ENCODE peak calls at places on chromosome 12, in five cellular contexts. Q, Y, S, T and M are unnamed samples.

GRCh38 chr12:1481919-1482318 is 112.5 kb downstream of the FBXL14 start:
- DNase-seq in S (no peak), Q (no peak), Y (no peak), T (no peak), M (no peak)

GRCh38 chr12:12008232-12008850 is 62.4 kb upstream of the BCL2L14 start:
- DNase-seq in T (no peak), Y (no peak), Q (no peak), S (no peak), M (no peak)

GRCh38 chr12:111409403-111410228 is 3.9 kb downstream of the SH2B3 start:
- DNase-seq in Y (no peak), Q (no peak), S (no peak), T (no peak), M (peak)

GRCh38 chr12:15731940-15732339 is 57.2 kb downstream of the EPS8 start:
- DNase-seq in Y (no peak), S (no peak), Q (peak), T (no peak), M (no peak)

GRCh38 chr12:95574030-95574429 is 22.8 kb upstream of the USP44 start:
- DNase-seq in T (no peak), Y (no peak), S (no peak), Q (no peak), M (no peak)

GRCh38 chr12:106285993-106286392 is 16.5 kb upstream of the TCP11L2 start:
- DNase-seq in T (no peak), Y (no peak), S (no peak), Q (no peak), M (no peak)

GRCh38 chr12:68240079-68240478 is 13.3 kb downstream of the IL22 start:
- DNase-seq in Y (no peak), S (no peak), T (no peak), Q (no peak), M (no peak)

GRCh38 chr12:115174928-115175327 is 491.0 kb upstream of the TBX3 start:
- DNase-seq in Y (no peak), T (no peak), S (no peak), Q (no peak), M (no peak)

GRCh38 chr12:48686037-48686595 is 4.1 kb upstream of the KANSL2 start:
- DNase-seq in Q (no peak), T (no peak), Y (no peak), S (no peak), M (no peak)

GRCh38 chr12:52423035-52423434 is 11.1 kb downstream of the KRT75 start:
- DNase-seq in Y (no peak), S (no peak), Q (no peak), T (no peak), M (no peak)

GRCh38 chr12:62434504-62435336 is 31.9 kb upstream of the MON2 start:
- DNase-seq in Q (no peak), Y (peak), T (no peak), S (no peak), M (no peak)

GRCh38 chr12:124720687-124721500 is 142.8 kb downstream of the SCARB1 start:
- DNase-seq in Q (no peak), S (no peak), Y (peak), T (no peak), M (peak)

GRCh38 chr12:4781212-4781611 is 61.0 kb downstream of the GALNT8 start:
- DNase-seq in Y (no peak), T (no peak), Q (no peak), S (no peak), M (no peak)

GRCh38 chr12:104747956-104748355 is 210.1 kb downstream of the SLC41A2 start:
- DNase-seq in S (no peak), Y (no peak), Q (no peak), T (no peak), M (no peak)

GRCh38 chr12:128823216-128823915 is 392 bp downstream of the SLC15A4 start:
- DNase-seq in S (peak), Q (no peak), T (no peak), Y (no peak), M (no peak)

GRCh38 chr12:114434341-114434740 is 28.4 kb upstream of the TBX5 start:
- DNase-seq in Y (no peak), Q (no peak), T (no peak), S (no peak), M (no peak)

GRCh38 chr12:2295941-2296461 is 243.2 kb downstream of the CACNA1C start:
- DNase-seq in T (no peak), Y (no peak), S (no peak), Q (no peak), M (peak)

GRCh38 chr12:99618657-99619056 is 28.9 kb upstream of the GARIN6 start:
- DNase-seq in Q (no peak), S (no peak), Y (no peak), T (no peak), M (no peak)

GRCh38 chr12:75747572-75747995 is 236.2 kb upstream of the KRR1 start:
- DNase-seq in Y (no peak), S (no peak), T (no peak), Q (no peak), M (no peak)

GRCh38 chr12:3046441-3047200 is 30.6 kb upstream of the TSPAN9 start:
- DNase-seq in S (no peak), Y (no peak), T (no peak), Q (no peak), M (no peak)

GRCh38 chr12:110936367-110937103 is 16.2 kb upstream of the MYL2 start:
- DNase-seq in Y (no peak), T (no peak), S (no peak), Q (no peak), M (no peak)

GRCh38 chr12:53004178-53004577 is 2.1 kb upstream of the EIF4B start:
- DNase-seq in T (no peak), Y (no peak), Q (no peak), S (no peak), M (no peak)

GRCh38 chr12:4939418-4940023 is 29.8 kb downstream of the KCNA1 start:
- DNase-seq in Q (no peak), S (no peak), T (no peak), Y (no peak), M (no peak)

GRCh38 chr12:118064608-118065007 is 3.6 kb upstream of the WSB2 start:
- DNase-seq in S (no peak), T (no peak), Y (no peak), Q (no peak), M (no peak)

GRCh38 chr12:122403115-122403770 is 19.2 kb downstream of the CLIP1 start:
- DNase-seq in S (no peak), Q (no peak), Y (no peak), T (no peak), M (no peak)

GRCh38 chr12:69008510-69008909 is 75.5 kb upstream of the CPM start:
- DNase-seq in Q (no peak), T (no peak), S (no peak), Y (no peak), M (no peak)

GRCh38 chr12:111754671-111755070 is 12.1 kb upstream of the ALDH2 start:
- DNase-seq in T (no peak), Y (no peak), S (no peak), Q (no peak), M (no peak)

GRCh38 chr12:116458492-116458891 is 100.7 kb upstream of the MAP1LC3B2 start:
- DNase-seq in Y (no peak), S (no peak), T (no peak), Q (no peak), M (no peak)

GRCh38 chr12:117027251-117028086 is 71.7 kb downstream of the TESC start:
- DNase-seq in Q (no peak), S (no peak), T (no peak), Y (peak), M (peak)

GRCh38 chr12:46105735-46106134 is 115.4 kb upstream of the SCAF11 start:
- DNase-seq in Q (no peak), T (no peak), Y (no peak), S (no peak), M (no peak)

GRCh38 chr12:31106101-31106803 is 32.6 kb downstream of the DDX11 start:
- DNase-seq in S (no peak), T (no peak), Y (no peak), Q (no peak), M (no peak)

GRCh38 chr12:80230068-80230467 is 130.7 kb downstream of the OTOGL start:
- DNase-seq in Q (no peak), Y (no peak), S (no peak), T (no peak), M (no peak)

GRCh38 chr12:14716848-14717444 is 20.5 kb upstream of the GUCY2C start:
- DNase-seq in Y (peak), Q (no peak), S (peak), T (no peak), M (no peak)
- TF ChIP-seq POLR2AphosphoS5 in Y (no peak), Q (no peak), S (no peak), T (no peak), M (no peak)

GRCh38 chr12:7935464-7935772 is 569 bp downstream of the SLC2A3 start:
- DNase-seq in Y (no peak), Q (no peak), T (no peak), S (no peak), M (no peak)

GRCh38 chr12:7934560-7935463 is 1.2 kb downstream of the SLC2A3 start:
- DNase-seq in T (no peak), Y (no peak), S (no peak), Q (no peak), M (no peak)

GRCh38 chr12:7935773-7936581 is at the start of gene SLC2A3:
- DNase-seq in Y (peak), T (no peak), S (peak), Q (peak), M (peak)

GRCh38 chr12:7934153-7934552 is 1.8 kb downstream of the SLC2A3 start:
- DNase-seq in Q (no peak), Y (no peak), S (no peak), T (no peak), M (no peak)

GRCh38 chr12:7933255-7933726 is 2.7 kb downstream of the SLC2A3 start:
- DNase-seq in Q (peak), S (peak), T (peak), Y (peak), M (peak)
- TF ChIP-seq POLR2A in Q (no peak), S (no peak), T (no peak), Y (no peak), M (peak)

GRCh38 chr12:82758743-82759142 is 72.0 kb downstream of the TMTC2 start:
- DNase-seq in Y (no peak), S (no peak), T (no peak), Q (no peak), M (no peak)
- TF ChIP-seq EP300 in Y (no peak), S (no peak), T (no peak), Q (no peak), M (no peak)

DNA sequence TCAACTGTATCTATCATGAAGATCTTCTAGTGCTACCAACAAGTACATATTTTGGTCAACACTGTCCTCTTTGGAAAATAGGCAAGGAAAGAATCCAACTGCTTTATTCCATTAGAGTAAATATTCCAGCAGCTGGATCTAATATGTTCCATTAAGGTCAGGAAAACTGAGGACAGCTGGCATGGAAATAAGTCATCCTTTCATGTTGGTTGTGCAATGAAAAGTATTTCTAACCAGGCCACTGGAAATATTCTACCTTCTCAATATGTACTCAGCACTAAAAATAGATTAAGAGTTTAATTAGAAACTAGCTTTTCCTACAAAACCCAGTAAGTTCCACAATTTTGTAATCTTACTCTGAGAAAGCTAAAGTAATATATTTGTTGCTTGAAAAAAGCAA is 19.6 kb downstream of the HIGD1C start:
- DNase-seq in Y (no peak), Q (no peak), S (no peak), T (no peak), M (no peak)
- TF ChIP-seq POLR2AphosphoS5 in Y (no peak), Q (no peak), S (no peak), T (no peak), M (no peak)

DNA sequence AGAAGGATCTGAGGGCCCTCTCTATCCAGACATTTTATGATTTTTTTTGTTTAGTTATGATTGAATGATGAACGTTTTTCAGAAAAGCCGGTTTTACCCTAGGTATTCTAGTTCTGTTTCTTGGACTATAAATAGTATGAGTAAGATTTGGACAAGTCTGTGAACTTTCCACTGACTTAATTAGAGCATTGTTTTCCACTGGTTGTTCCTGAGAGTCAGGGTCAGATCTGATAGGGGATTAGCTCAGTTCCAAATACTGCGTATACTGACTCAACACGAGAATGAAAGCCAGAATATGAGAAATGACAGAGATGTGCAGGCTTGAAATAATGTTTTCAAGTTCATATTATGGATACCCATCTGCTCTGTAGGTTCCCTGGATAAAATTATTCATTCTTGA is 361.6 kb downstream of the AEBP2 start:
- DNase-seq in Y (no peak), S (no peak), T (no peak), Q (peak), M (no peak)
- TF ChIP-seq POLR2A in Y (no peak), S (no peak), T (no peak), Q (no peak), M (no peak)

DNA sequence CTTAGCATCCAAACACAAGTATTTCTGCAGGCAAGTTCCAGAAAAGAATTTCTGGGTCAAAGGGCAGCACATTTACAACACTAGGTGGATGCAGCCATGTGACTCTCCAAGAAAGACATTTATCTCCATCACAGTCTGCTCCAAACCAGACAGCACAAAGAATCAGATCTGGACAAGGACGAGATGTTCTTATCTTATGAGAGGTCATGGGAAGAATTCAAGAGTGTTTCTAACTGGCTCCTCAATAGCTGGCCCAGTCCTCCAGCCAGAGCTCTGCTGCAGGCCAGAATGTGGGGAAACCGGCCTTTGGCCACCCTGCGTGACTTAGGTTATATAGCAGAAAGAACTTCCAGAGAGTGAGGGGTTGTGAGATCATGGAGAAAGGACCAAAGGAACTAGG is 17.4 kb downstream of the TMEM119 start:
- DNase-seq in Q (no peak), T (no peak), Y (no peak), S (no peak), M (no peak)
- TF ChIP-seq EP300 in Q (no peak), T (no peak), Y (no peak), S (no peak), M (no peak)

DNA sequence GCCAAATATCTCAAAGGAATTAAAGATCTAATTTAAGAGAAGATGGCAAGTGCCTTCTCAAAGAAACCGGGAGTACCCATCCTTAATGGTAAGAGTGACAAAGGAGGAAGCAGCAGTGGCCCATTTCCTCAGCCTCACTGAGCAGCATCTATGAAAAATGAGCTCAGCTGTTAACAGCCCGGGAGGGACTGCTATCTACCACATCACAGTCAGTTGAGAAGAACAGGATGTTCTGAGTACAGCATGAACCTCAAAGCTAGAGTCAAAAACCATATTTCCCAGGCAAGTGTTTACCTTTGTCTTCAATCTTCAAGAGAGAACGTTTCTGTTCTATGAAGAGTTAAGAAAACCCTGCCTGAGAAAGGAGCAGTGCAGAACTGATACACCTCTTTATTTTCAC is 115.0 kb downstream of the BTG1 start:
- DNase-seq in S (no peak), Q (peak), Y (peak), T (no peak), M (peak)
- TF ChIP-seq POLR2AphosphoS5 in S (no peak), Q (no peak), Y (peak), T (peak), M (peak)

DNA sequence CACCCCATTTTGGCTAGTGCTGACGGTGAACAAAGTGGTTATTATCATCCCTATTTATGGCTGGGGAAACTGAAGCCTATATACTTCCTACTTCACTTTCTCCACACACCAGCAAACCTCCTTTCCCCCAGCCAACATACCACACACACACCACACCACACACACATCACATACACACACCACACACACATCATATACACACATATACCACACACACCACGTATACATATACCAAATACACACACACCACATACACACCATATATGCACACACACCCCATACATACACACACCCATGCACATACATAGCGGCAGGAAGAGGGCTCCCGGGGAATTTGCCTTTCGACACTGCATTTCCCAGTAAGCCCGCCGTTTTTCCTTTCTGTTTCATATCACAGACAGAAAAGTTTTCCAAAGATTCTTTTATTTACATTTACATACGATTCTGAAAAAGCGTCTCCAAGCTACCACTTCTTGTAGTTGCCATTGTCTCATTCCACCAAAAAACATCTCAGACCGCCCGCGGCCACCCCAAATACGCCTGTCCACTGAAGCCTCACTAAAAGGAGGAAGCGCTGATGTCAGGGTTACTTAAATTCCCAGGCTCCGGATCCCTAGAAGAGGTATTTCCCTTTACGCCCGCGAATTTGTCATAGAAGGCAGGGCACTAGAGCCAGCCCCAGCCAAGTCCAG is 826 bp upstream of the RAB5B start:
- DNase-seq in S (no peak), Y (no peak), Q (no peak), T (no peak), M (no peak)
- TF ChIP-seq POLR2A in S (no peak), Y (peak), Q (no peak), T (peak), M (peak)

GRCh38 chr12:22353615-22354325 is 19.3 kb upstream of the ST8SIA1 start:
- DNase-seq in Q (no peak), Y (no peak), S (no peak), T (no peak), M (no peak)
- TF ChIP-seq EP300 in Q (no peak), Y (no peak), S (no peak), T (no peak), M (no peak)

DNA sequence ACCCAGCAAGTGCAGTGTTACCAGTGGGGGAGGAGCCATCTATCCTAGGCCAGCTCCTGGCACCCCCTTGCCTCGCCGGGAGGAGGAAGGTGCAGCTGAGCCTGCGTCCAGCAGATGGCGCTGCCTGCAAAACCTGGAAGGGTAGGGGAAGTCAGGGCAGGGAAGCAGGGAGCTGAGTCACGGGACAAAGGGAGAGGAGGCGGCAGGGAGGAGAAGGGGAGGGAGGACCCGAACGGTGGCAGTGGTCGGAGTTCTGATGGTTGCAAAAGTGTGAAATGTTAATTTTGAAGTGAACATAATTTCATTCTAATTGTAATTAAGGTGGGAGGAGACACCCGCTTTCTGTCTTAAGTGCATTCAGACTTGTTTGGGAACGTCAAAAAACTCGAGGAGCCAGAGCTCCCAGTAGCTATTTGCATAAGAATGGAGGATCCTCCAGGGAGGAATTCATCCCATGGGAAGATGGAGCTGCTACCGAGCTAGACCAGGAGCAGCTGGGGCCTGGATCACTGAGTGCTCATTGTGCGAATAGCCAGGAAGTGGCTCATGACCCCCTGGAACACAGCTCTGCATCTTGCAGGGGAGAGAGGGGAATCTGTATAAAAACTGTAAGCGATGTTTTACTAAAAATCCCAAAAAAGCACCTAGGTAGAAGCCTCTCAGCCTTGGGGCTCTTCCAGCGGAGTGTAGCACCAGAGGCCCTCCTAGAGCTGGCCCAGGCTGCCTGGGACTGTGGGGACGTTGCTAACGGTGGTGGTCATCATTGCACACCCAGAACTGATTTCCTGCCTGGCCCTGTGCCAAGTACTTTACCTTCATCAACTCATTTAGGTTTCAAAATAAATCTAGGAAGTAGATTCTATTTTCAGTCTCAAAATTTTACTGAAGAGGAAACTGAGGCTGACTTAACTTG is 59.5 kb downstream of the EMP1 start:
- DNase-seq in T (peak), Q (peak), S (peak), Y (peak), M (peak)
- TF ChIP-seq POLR2AphosphoS5 in T (no peak), Q (no peak), S (no peak), Y (peak), M (peak)